ENCODE peak calls at places on chromosome 18, in eight cellular contexts. S is foreskin keratinocyte; R is heart left ventricle; I is lower lobe of right lung; L is Peyer's patch; B is CD8-positive, alpha-beta T cell; Q is adrenal gland; A is PC-9. K is an unnamed sample.

GRCh38 chr18:10420561-10421352 is 33.7 kb upstream of the APCDD1 start:
- DNase-seq in B (no peak), L (no peak), A (no peak), R (no peak), Q (no peak), S (peak), I (no peak), K (no peak)

GRCh38 chr18:73924316-73924715 is 223.3 kb downstream of the FBXO15 start:
- DNase-seq in A (no peak), B (no peak), I (no peak), R (no peak), L (no peak), S (no peak), Q (no peak), K (no peak)

GRCh38 chr18:5872886-5873285 is 22.4 kb downstream of the TMEM200C start:
- DNase-seq in B (no peak), I (no peak), S (no peak), L (no peak), R (no peak), A (no peak), Q (no peak), K (no peak)

GRCh38 chr18:60024857-60025256 is 125.1 kb downstream of the PMAIP1 start:
- DNase-seq in L (no peak), S (no peak), I (no peak), B (no peak), Q (no peak), A (no peak), R (no peak), K (no peak)

GRCh38 chr18:6722680-6723079 is 6.8 kb upstream of the ARHGAP28 start:
- DNase-seq in I (no peak), L (no peak), Q (no peak), S (no peak), B (no peak), A (no peak), R (no peak), K (no peak)

GRCh38 chr18:63098014-63098981 is 221.3 kb downstream of the BCL2 start:
- DNase-seq in R (no peak), A (no peak), S (no peak), Q (no peak), L (no peak), B (peak), I (no peak), K (peak)

GRCh38 chr18:70671889-70672551 is 383.2 kb downstream of the SOCS6 start:
- DNase-seq in S (no peak), L (no peak), Q (no peak), A (no peak), R (no peak), I (no peak), B (peak), K (peak)

GRCh38 chr18:22630980-22631379 is 213.3 kb upstream of the CTAGE1 start:
- DNase-seq in B (no peak), I (no peak), S (no peak), R (no peak), L (no peak), A (no peak), Q (no peak), K (no peak)

GRCh38 chr18:77059294-77059916 is 73.2 kb downstream of the MBP start:
- DNase-seq in Q (no peak), B (no peak), L (no peak), R (no peak), I (no peak), S (no peak), A (peak), K (no peak)

GRCh38 chr18:9716375-9716774 is 8.3 kb downstream of the RAB31 start:
- DNase-seq in I (no peak), L (no peak), Q (no peak), R (no peak), A (no peak), B (no peak), S (no peak), K (no peak)

GRCh38 chr18:46275370-46275769 is 171.2 kb downstream of the HAUS1 start:
- DNase-seq in Q (no peak), L (no peak), R (no peak), B (no peak), I (no peak), A (no peak), S (no peak), K (no peak)

GRCh38 chr18:58264846-58265245 is 220.8 kb downstream of the NEDD4L start:
- DNase-seq in B (no peak), L (no peak), Q (no peak), S (no peak), A (no peak), I (no peak), R (no peak), K (no peak)

GRCh38 chr18:58194028-58194427 is 150.0 kb downstream of the NEDD4L start:
- DNase-seq in Q (peak), S (no peak), A (no peak), R (no peak), B (no peak), I (no peak), L (no peak), K (no peak)

GRCh38 chr18:63528863-63529492 is 13.2 kb upstream of the SERPINB12 start:
- DNase-seq in L (no peak), B (no peak), Q (peak), I (no peak), R (no peak), S (no peak), A (no peak), K (no peak)

GRCh38 chr18:37812961-37813360 is 247.4 kb upstream of the CELF4 start:
- DNase-seq in R (no peak), S (peak), Q (no peak), B (no peak), A (no peak), L (no peak), I (no peak), K (no peak)

GRCh38 chr18:55248497-55248896 is 289.2 kb upstream of the CCDC68 start:
- DNase-seq in R (no peak), Q (no peak), B (no peak), A (no peak), L (no peak), I (no peak), S (no peak), K (no peak)

GRCh38 chr18:10279905-10280658 is 174.4 kb upstream of the APCDD1 start:
- DNase-seq in Q (no peak), B (no peak), A (no peak), R (no peak), S (no peak), I (no peak), L (no peak), K (no peak)

GRCh38 chr18:5770176-5770575 is 125.1 kb downstream of the TMEM200C start:
- DNase-seq in Q (no peak), B (no peak), S (no peak), I (no peak), A (no peak), R (no peak), L (no peak), K (no peak)

GRCh38 chr18:32036506-32037210 is 18.0 kb downstream of the RNF125 start:
- DNase-seq in A (no peak), L (no peak), B (no peak), R (no peak), S (no peak), I (no peak), Q (no peak), K (no peak)

GRCh38 chr18:34003687-34004086 is 221.0 kb downstream of the NOL4 start:
- DNase-seq in A (no peak), R (no peak), I (no peak), L (no peak), S (no peak), B (no peak), Q (no peak), K (no peak)

GRCh38 chr18:63005306-63005705 is 290.0 kb downstream of the PHLPP1 start:
- DNase-seq in I (no peak), Q (peak), B (no peak), S (no peak), L (no peak), R (no peak), A (no peak), K (no peak)

GRCh38 chr18:21452808-21453511 is 147.5 kb downstream of the ESCO1 start:
- DNase-seq in I (no peak), B (no peak), S (no peak), L (no peak), A (no peak), R (no peak), Q (no peak), K (no peak)

GRCh38 chr18:50658601-50659000 is 98.7 kb downstream of the MAPK4 start:
- DNase-seq in Q (no peak), S (no peak), I (no peak), R (no peak), L (no peak), B (no peak), A (no peak), K (no peak)

GRCh38 chr18:14179306-14179705 is 47.1 kb upstream of the ZNF519 start:
- DNase-seq in R (no peak), Q (no peak), I (no peak), B (no peak), S (no peak), A (no peak), L (no peak), K (no peak)

GRCh38 chr18:741931-742512 is 29.6 kb upstream of the ENOSF1 start:
- DNase-seq in L (no peak), R (no peak), B (no peak), S (peak), A (peak), I (no peak), Q (no peak), K (no peak)

GRCh38 chr18:59792353-59792752 is 95.1 kb upstream of the CCBE1 start:
- DNase-seq in S (no peak), A (no peak), L (no peak), I (no peak), R (no peak), Q (no peak), B (no peak), K (no peak)

GRCh38 chr18:10099539-10100140 is 185.8 kb downstream of the VAPA start:
- DNase-seq in I (no peak), B (no peak), S (no peak), Q (no peak), L (no peak), A (no peak), R (no peak), K (no peak)

GRCh38 chr18:31102941-31103340 is 720 bp upstream of the DSC2 start:
- DNase-seq in L (no peak), Q (no peak), S (peak), I (no peak), A (no peak), R (no peak), B (no peak), K (no peak)

GRCh38 chr18:39751161-39751560 is 2185.6 kb upstream of the CELF4 start:
- DNase-seq in L (no peak), A (no peak), B (no peak), Q (no peak), R (no peak), I (no peak), S (no peak), K (no peak)

GRCh38 chr18:58243401-58243800 is 199.4 kb downstream of the NEDD4L start:
- DNase-seq in A (no peak), S (no peak), B (no peak), I (no peak), R (no peak), Q (no peak), L (no peak), K (no peak)

GRCh38 chr18:51323941-51324340 is 126.5 kb upstream of the MEX3C start:
- DNase-seq in S (no peak), L (no peak), B (no peak), A (no peak), R (no peak), I (no peak), Q (no peak), K (no peak)

DNA sequence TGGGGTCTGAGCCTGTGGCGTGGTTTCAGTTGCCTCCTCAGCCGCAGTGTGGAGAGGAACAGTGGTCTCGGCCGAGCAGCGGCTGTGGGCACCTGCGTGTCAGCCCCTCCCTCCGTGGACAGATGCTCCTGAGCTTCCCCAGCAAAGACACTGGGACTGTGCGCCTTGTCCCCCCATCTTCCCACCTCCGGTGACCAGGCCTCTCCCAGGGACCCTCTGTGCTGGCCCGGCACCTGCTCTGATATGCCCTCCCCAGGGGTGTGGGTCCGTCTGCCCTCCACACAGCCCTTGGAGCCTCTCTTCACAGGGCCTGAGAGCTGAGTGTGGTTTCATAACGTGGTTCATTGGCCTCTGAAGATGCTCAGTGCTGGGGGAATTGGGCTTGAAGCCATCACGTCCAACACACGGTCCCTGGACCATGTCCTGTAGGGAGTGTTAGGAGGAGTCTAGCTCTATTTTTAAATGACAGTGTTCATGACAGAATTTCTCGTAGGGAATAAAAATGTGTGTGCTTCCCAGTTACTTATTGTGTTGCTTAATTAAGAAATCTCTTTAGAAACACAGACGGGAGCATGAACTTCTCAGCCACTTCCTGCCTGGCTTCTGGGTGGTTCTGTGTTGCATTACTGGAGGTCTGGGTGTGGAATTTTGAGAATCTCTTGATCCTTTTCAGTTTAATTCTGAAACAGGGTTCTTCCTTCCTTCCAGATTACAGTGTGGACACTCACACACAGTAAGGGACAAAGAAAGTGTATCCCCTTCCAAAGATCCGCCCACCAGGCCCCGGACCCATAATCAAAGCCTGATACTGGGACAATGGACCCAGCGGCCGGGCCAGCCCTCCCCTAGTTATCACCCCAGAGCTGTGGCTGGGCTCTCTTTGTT is 110.7 kb downstream of the NFATC1 start:
- DNase-seq in R (peak), I (peak), S (no peak), B (no peak), A (no peak), L (peak), Q (no peak), K (no peak)
- H3K27ac ChIP-seq in R (peak), I (peak), S (no peak), B (peak), A (no peak), L (peak), Q (peak), K (peak)

GRCh38 chr18:52636536-52636935 is 296.5 kb downstream of the DCC start:
- DNase-seq in I (no peak), L (peak), A (no peak), Q (no peak), S (no peak), R (no peak), B (no peak), K (no peak)
- TF ChIP-seq CTCF in I (no peak), L (no peak), A (no peak), Q (no peak), S (no peak), R (no peak), B (no peak), K (no peak)

GRCh38 chr18:36321636-36322407 is 24.3 kb downstream of the FHOD3 start:
- DNase-seq in I (no peak), S (no peak), L (no peak), B (no peak), A (peak), R (no peak), Q (peak), K (no peak)
- H3K27ac ChIP-seq in I (no peak), S (no peak), L (no peak), B (no peak), A (no peak), R (no peak), Q (no peak), K (no peak)

GRCh38 chr18:3329471-3329870 is 67.5 kb downstream of the MYL12B start:
- DNase-seq in A (peak), I (no peak), L (no peak), S (no peak), Q (no peak), R (no peak), B (no peak), K (no peak)
- TF ChIP-seq CTCF in A (no peak), I (no peak), L (no peak), S (peak), Q (no peak), R (no peak), B (no peak), K (no peak)

GRCh38 chr18:48934400-48934707 is 16.4 kb downstream of the SMAD7 start:
- DNase-seq in L (no peak), B (no peak), A (no peak), I (no peak), Q (no peak), R (no peak), S (no peak), K (no peak)

GRCh38 chr18:48931680-48932461 is 18.9 kb downstream of the SMAD7 start:
- DNase-seq in L (peak), B (no peak), I (no peak), Q (no peak), R (no peak), A (no peak), S (no peak), K (no peak)

GRCh38 chr18:48933578-48934399 is 17.0 kb downstream of the SMAD7 start:
- DNase-seq in L (no peak), R (no peak), I (peak), Q (no peak), S (no peak), B (no peak), A (no peak), K (no peak)

GRCh38 chr18:48932462-48932818 is 18.3 kb downstream of the SMAD7 start:
- DNase-seq in I (no peak), S (no peak), A (no peak), B (no peak), R (no peak), Q (no peak), L (no peak), K (no peak)

DNA sequence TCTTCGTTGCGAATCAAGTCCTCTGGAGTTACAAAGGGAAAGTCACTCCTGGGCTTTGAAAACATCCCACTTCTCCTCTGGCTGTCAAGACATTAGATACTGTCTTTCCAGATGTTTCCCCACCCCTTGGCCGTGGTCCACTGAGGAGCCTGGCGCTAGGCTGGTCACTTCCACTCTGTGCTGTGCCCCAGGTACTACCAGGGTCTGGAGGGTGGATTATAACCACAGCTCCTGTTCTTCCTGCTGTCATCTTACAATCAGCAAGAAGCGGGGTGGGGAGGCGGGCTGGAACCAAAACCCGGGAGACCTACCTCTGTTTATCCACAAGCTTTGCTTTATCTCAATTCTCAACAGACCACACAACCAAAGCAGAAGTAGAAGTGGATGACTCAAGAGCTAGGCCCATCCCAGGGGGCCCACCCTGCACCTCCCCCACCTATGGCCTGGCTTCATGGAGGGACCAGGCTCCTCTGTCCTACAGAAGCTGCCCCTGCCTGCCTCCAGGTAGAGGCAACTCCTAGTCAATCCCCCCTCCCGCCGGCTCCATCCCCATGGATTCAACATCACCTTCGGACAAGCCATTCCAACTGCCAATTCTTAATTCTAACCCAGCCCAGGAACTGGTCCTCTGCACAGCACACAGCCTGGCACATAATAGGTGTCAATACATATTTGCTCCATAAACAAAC is 17.8 kb downstream of the SMAD7 start:
- DNase-seq in A (no peak), B (no peak), S (no peak), R (no peak), L (no peak), I (no peak), Q (no peak), K (no peak)
- H3K27ac ChIP-seq in A (no peak), B (no peak), S (no peak), R (peak), L (peak), I (peak), Q (no peak), K (no peak)

GRCh38 chr18:78448106-78448505 is 531.5 kb upstream of the SALL3 start:
- DNase-seq in R (no peak), B (no peak), S (no peak), A (no peak), Q (no peak), I (no peak), L (no peak), K (no peak)
- TF ChIP-seq CTCF in R (no peak), B (no peak), S (no peak), A (peak), Q (no peak), I (no peak), L (no peak), K (no peak)

DNA sequence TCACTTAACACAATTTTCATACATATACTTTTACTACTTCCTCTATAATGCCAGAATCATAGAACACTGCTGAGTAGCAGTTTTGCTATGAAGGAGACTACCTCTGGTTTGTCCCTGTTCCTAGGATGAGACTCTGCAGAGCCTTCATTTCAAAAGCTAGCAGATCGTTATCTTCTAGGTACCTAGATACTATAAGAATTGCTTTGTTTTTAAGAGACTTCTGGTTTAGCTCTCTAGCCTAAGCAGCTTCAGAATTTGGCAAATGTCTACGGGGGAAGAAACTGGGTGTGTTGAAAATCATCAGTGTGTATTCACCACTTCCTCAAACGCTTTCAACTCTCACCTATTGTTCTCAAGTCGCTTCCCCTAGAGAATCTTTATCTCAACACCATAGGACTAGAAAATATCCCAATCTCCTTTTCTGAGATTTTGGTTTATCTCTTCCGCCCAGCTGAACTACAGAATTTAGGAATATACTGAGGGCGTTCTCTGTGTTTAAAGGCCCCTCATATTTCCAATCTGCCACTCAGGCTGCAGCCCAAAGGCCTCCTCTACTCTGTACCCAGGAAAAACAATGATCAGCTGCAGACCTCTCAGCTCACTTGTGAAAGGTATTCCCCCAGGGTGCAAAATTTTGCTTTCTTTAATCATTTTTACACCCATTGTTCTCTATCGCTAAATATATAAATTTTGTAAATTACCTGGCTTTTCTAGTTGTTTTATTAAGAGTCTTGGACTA is 28.7 kb downstream of the SMAD2 start:
- DNase-seq in S (no peak), Q (no peak), I (no peak), B (no peak), L (no peak), A (no peak), R (no peak), K (no peak)
- H3K27ac ChIP-seq in S (no peak), Q (no peak), I (peak), B (peak), L (no peak), A (no peak), R (no peak), K (no peak)

GRCh38 chr18:61612517-61612916 is 279.3 kb downstream of the CDH20 start:
- DNase-seq in L (no peak), R (no peak), I (no peak), Q (no peak), S (no peak), B (no peak), A (no peak), K (no peak)
- TF ChIP-seq CTCF in L (no peak), R (no peak), I (no peak), Q (no peak), S (peak), B (no peak), A (no peak), K (no peak)

GRCh38 chr18:8611916-8612576 is 2.8 kb downstream of the RAB12 start:
- DNase-seq in R (no peak), Q (no peak), B (no peak), L (no peak), A (peak), I (no peak), S (peak), K (no peak)
- H3K27ac ChIP-seq in R (no peak), Q (no peak), B (no peak), L (no peak), A (peak), I (no peak), S (peak), K (no peak)